ENCODE peak calls at places on chromosomes 2 and 18, in four cellular contexts. D, L, M and N are unnamed samples.

GRCh38 chr18:2914844-2915243 is 68.0 kb downstream of the EMILIN2 start:
- DNase-seq in D (no peak), L (no peak), M (no peak), N (no peak)

GRCh38 chr18:13003466-13003896 is 12.3 kb downstream of the CEP192 start:
- DNase-seq in D (peak; percentile 86), L (no peak), M (no peak), N (peak; percentile 89)

GRCh38 chr2:195563857-195564512 is 93.0 kb upstream of the SLC39A10 start:
- DNase-seq in D (peak; percentile 45), L (no peak), M (no peak), N (no peak)

GRCh38 chr2:142165790-142166189 is 35.0 kb upstream of the LRP1B start:
- DNase-seq in D (peak; percentile 67), L (no peak), M (no peak), N (peak; percentile 19)

GRCh38 chr2:38599706-38600105 is 3.0 kb downstream of the HNRNPLL start:
- DNase-seq in D (no peak), L (no peak), M (no peak), N (no peak)

GRCh38 chr2:48589170-48589767 is 28.4 kb upstream of the GTF2A1L start:
- DNase-seq in D (peak; percentile 54), L (peak; percentile 17), M (no peak), N (peak; percentile 31)

GRCh38 chr2:72779495-72779894 is 46.3 kb downstream of the EXOC6B start:
- DNase-seq in D (no peak), L (no peak), M (no peak), N (no peak)

GRCh38 chr2:151976945-151977353 is 121.9 kb downstream of the CACNB4 start:
- DNase-seq in D (no peak), L (no peak), M (no peak), N (no peak)

GRCh38 chr18:21281611-21282010 is 39.6 kb downstream of the GREB1L start:
- DNase-seq in D (no peak), L (no peak), M (no peak), N (no peak)

GRCh38 chr2:97723156-97724072 is 10.0 kb downstream of the ZAP70 start:
- DNase-seq in D (no peak), L (no peak), M (peak; percentile 33), N (no peak)

GRCh38 chr2:41414486-41415230 is 633.2 kb upstream of the PKDCC start:
- DNase-seq in D (peak; percentile 46), L (no peak), M (no peak), N (peak; percentile 17)

GRCh38 chr2:235303499-235304291 is 190.1 kb upstream of the AGAP1 start:
- DNase-seq in D (no peak), L (no peak), M (no peak), N (no peak)
- TF ChIP-seq CTCF in D (peak; percentile 17), L (no peak), M (no peak), N (peak; percentile 19)

GRCh38 chr2:232522855-232523681 is 2.9 kb downstream of the PRSS56 start:
- DNase-seq in D (peak; percentile 46), L (no peak), M (no peak), N (no peak)

GRCh38 chr2:232521098-232521497 is 910 bp downstream of the PRSS56 start:
- DNase-seq in D (no peak), L (no peak), M (no peak), N (no peak)

GRCh38 chr2:232521524-232521923 is 1.3 kb downstream of the PRSS56 start:
- DNase-seq in D (no peak), L (no peak), M (no peak), N (no peak)

GRCh38 chr2:232523682-232524597 is 2.0 kb upstream of the CHRND start:
- DNase-seq in D (peak; percentile 88), L (peak; percentile 59), M (no peak), N (no peak)

DNA sequence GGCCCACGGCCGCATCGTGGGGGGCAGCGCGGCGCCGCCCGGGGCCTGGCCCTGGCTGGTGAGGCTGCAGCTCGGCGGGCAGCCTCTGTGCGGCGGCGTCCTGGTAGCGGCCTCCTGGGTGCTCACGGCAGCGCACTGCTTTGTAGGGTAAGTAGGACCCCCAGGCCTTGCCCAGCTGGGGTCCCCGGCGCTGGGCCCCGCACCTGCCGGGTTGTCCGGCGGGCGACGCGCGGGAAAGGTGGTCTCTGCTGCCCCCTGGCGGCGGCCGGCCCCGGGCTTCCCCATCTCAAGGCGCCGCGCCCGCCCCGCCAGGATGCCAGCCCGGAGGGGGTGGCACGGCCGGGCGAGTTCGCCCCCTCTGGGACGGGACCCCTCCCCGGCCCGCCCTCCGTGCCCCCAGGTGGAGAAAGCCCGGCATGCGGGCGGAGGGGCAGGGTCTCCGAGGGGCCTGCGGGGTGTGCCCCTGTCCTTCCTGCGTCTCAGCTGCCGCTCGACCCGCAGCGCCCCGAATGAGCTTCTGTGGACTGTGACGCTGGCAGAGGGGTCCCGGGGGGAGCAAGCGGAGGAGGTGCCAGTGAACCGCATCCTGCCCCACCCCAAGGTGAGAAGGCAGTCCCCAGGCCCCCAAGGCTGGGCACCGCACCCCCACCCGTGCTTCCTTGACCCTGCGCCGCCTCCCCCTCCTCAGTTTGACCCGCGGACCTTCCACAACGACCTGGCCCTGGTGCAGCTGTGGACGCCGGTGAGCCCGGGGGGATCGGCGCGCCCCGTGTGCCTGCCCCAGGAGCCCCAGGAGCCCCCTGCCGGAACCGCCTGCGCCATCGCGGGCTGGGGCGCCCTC is 2.0 kb downstream of the PRSS56 start:
- DNase-seq in D (peak; percentile 42), L (peak; percentile 70), M (peak; percentile 79), N (no peak)
- H3K4me3 ChIP-seq in D (peak overlapping the region; percentile 40), L (peak overlapping the region; percentile 81), M (peak overlapping the region; percentile 14), N (no peak overlapping the region)

DNA sequence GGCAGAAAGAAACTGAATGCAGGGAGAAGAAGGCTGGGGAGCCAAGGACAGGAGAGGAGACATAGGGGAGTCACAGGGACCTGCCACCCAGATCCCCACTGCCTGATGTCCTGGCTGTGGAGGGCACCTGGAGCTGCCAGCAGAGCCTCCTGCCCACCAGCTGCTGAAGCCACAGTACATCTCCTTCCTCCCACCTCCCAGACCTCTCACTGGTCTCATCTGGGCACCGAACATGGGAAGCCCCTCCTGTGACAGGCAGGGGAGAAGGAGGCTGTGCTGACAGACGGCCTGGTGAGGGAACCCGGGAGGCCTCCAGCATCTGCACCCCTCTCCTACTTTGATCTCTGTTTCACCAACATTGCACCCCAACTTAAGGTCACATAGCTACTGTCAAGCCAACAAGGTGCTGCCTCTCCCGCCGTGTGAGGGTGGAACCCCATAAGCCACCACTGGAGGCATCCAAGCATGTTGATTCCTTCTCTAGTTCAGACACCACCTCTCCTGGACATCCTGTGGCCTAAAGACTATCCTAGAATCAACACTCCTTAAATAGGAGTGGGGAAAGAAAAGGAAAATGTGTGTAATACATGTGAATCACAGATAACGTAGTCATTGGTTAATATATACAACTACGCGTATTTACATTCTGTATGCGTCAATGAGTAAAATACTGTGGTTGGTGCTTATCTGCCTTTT is 3.6 kb upstream of the RNPEPL1 start:
- DNase-seq in D (peak; percentile 70), L (no peak), M (no peak), N (no peak)
- TF ChIP-seq CTCF in D (no peak), L (no peak), M (no peak), N (no peak)

GRCh38 chr18:32598144-32598543 is 127.5 kb upstream of the GAREM1 start:
- DNase-seq in D (no peak), L (no peak), M (no peak), N (no peak)
- H3K4me3 ChIP-seq in D (no peak overlapping the region), L (no peak overlapping the region), M (no peak overlapping the region), N (no peak overlapping the region)

DNA sequence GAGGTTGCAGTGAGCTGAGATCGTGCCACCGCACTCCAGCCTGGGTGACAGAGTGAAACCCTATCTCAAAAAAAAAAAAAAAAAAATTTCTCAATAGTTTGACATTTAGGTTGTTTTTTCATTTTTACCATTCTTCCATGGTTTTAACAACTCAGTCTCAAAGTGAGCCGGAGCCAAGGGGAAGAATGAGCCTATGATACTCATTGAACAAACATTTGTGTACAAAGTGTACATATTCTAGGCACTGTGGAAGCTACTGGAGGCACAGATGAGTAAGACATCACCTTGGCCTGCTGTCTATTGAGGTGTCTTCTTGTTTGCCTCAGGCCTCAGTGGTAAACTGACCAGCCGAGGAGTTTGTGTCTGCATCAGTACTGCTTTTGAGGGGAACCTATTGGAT is 21.9 kb downstream of the CENPO start:
- DNase-seq in D (no peak), L (no peak), M (no peak), N (no peak)
- TF ChIP-seq CTCF in D (no peak), L (no peak), M (no peak), N (no peak)

GRCh38 chr2:37321029-37321682 is 3.5 kb downstream of the PRKD3 start:
- DNase-seq in D (no peak), L (no peak), M (no peak), N (no peak)

GRCh38 chr2:37323770-37324535 is 680 bp downstream of the PRKD3 start:
- DNase-seq in D (peak; percentile 27), L (no peak), M (peak; percentile 76), N (no peak)

GRCh38 chr2:37324536-37324785 is 172 bp downstream of the PRKD3 start:
- DNase-seq in D (no peak), L (peak; percentile 83), M (peak; percentile 92), N (no peak)

GRCh38 chr2:37323176-37323575 is 1.5 kb downstream of the PRKD3 start:
- DNase-seq in D (no peak), L (no peak), M (no peak), N (no peak)

GRCh38 chr2:37322368-37322767 is 2.3 kb downstream of the PRKD3 start:
- DNase-seq in D (no peak), L (no peak), M (no peak), N (no peak)
- H3K4me3 ChIP-seq in D (no peak overlapping the region), L (peak overlapping the region; percentile 94), M (peak overlapping the region; percentile 74), N (peak overlapping the region; percentile 88)

GRCh38 chr18:32753656-32754221 is 19.1 kb downstream of the KLHL14 start:
- DNase-seq in D (no peak), L (no peak), M (no peak), N (no peak)
- TF ChIP-seq CTCF in D (no peak), L (no peak), M (no peak), N (no peak)